ENCODE peak calls at places on chromosomes 16 and 17, in four cellular contexts. P is HepG2, Z is GM12878, D is SK-N-SH. J is an unnamed sample.
A peak's percentile ranks its signal among the peaks of the same experiment; 100 is the strongest.

GRCh38 chr17:40412880-40413279 is 4.8 kb downstream of the TOP2A start:
- DNase-seq in D (no peak), Z (no peak), P (no peak), J (no peak)

GRCh38 chr16:22325598-22326368 is 28.6 kb downstream of the POLR3E start:
- DNase-seq in Z (no peak), D (no peak), P (no peak), J (no peak)

GRCh38 chr17:55330344-55330933 is 65.7 kb downstream of the HLF start:
- DNase-seq in D (no peak), Z (no peak), P (peak; percentile 81), J (no peak)

GRCh38 chr16:80899804-80900592 is 95.6 kb upstream of the CDYL2 start:
- DNase-seq in D (peak; percentile 68), P (peak; percentile 52), Z (no peak), J (no peak)

GRCh38 chr16:57497121-57497520 is 10.8 kb upstream of the DOK4 start:
- DNase-seq in D (no peak), P (no peak), Z (no peak), J (no peak)

GRCh38 chr17:65498831-65499230 is 62.6 kb downstream of the AXIN2 start:
- DNase-seq in P (no peak), D (no peak), Z (no peak), J (no peak)

GRCh38 chr17:59073972-59074371 is 32.7 kb downstream of the TRIM37 start:
- DNase-seq in Z (no peak), D (no peak), P (no peak), J (no peak)

GRCh38 chr17:16342979-16343378 is 10.3 kb downstream of the CENPV start:
- DNase-seq in D (no peak), P (no peak), Z (no peak), J (no peak)

GRCh38 chr17:80718428-80718827 is 173.8 kb downstream of the RPTOR start:
- DNase-seq in Z (no peak), D (no peak), P (peak; percentile 21), J (no peak)

GRCh38 chr17:66177048-66177447 is 14.9 kb downstream of the CEP112 start:
- DNase-seq in P (no peak), D (no peak), Z (no peak), J (no peak)

GRCh38 chr17:56786989-56787482 is 46.7 kb downstream of the C17orf67 start:
- DNase-seq in Z (peak; percentile 60), D (no peak), P (peak; percentile 73), J (peak; percentile 90)

GRCh38 chr16:62256406-62256805 is 220.2 kb upstream of the CDH8 start:
- DNase-seq in Z (no peak), D (peak; percentile 7), P (no peak), J (no peak)

GRCh38 chr16:58904254-58904653 is 170.1 kb upstream of the GOT2 start:
- DNase-seq in D (no peak), Z (no peak), P (no peak), J (no peak)

GRCh38 chr16:72910371-72910770 is 137.6 kb downstream of the ZFHX3 start:
- DNase-seq in Z (no peak), P (no peak), D (no peak), J (no peak)

GRCh38 chr17:36152639-36153120 is 23.8 kb downstream of the TBC1D3B start:
- DNase-seq in D (no peak), Z (no peak), P (no peak), J (no peak)

GRCh38 chr16:28282045-28282444 is 10.3 kb upstream of the SBK1 start:
- DNase-seq in P (no peak), Z (no peak), D (no peak), J (no peak)

GRCh38 chr17:78357177-78357586 is 2.7 kb downstream of the SOCS3 start:
- DNase-seq in D (peak; percentile 72), Z (no peak), P (no peak), J (no peak)

GRCh38 chr17:69501591-69502468 is 87.3 kb downstream of the MAP2K6 start:
- DNase-seq in P (peak; percentile 78), Z (no peak), D (no peak), J (no peak)

GRCh38 chr16:83995756-83996155 is 27.7 kb downstream of the NECAB2 start:
- DNase-seq in D (no peak), Z (no peak), P (no peak), J (peak; percentile 18)

GRCh38 chr17:14211778-14212177 is 24.9 kb downstream of the CDRT15 start:
- DNase-seq in P (no peak), D (no peak), Z (no peak), J (no peak)

GRCh38 chr17:61491981-61492380 is 39.8 kb downstream of the TBX4 start:
- DNase-seq in P (no peak), Z (no peak), D (no peak), J (no peak)

GRCh38 chr17:82795615-82796014 is 43.8 kb downstream of the TBCD start:
- DNase-seq in P (no peak), Z (no peak), D (no peak), J (no peak)

GRCh38 chr16:48997081-48997615 is 284.5 kb downstream of the CBLN1 start:
- DNase-seq in D (no peak), P (no peak), Z (no peak), J (no peak)

GRCh38 chr17:17043668-17044226 is 1.5 kb downstream of the MPRIP start:
- DNase-seq in P (no peak), D (no peak), Z (no peak), J (no peak)

GRCh38 chr17:59366040-59366757 is 34.7 kb downstream of the YPEL2 start:
- DNase-seq in Z (no peak), P (peak; percentile 74), D (no peak), J (no peak)

GRCh38 chr16:85901760-85902365 is 2.9 kb downstream of the IRF8 start:
- DNase-seq in P (no peak), Z (no peak), D (no peak), J (no peak)

GRCh38 chr16:87864331-87864989 is 4.8 kb downstream of the SLC7A5 start:
- DNase-seq in Z (no peak), P (no peak), D (no peak), J (no peak)

GRCh38 chr16:12833939-12834338 is 30.3 kb upstream of the CPPED1 start:
- DNase-seq in D (peak; percentile 11), P (peak; percentile 56), Z (no peak), J (peak; percentile 31)

GRCh38 chr16:56241596-56241995 is 50.3 kb downstream of the GNAO1 start:
- DNase-seq in Z (no peak), D (no peak), P (no peak), J (no peak)

GRCh38 chr17:80424878-80425765 is 10.2 kb downstream of the ENDOV start:
- DNase-seq in D (peak; percentile 54), Z (no peak), P (no peak), J (no peak)

GRCh38 chr17:62134397-62134796 is 69.3 kb upstream of the MED13 start:
- DNase-seq in D (no peak), Z (no peak), P (no peak), J (no peak)

GRCh38 chr17:57051886-57052342 is 33.1 kb upstream of the AKAP1 start:
- DNase-seq in Z (no peak), D (no peak), P (no peak), J (no peak)

GRCh38 chr16:24670623-24671454 is 58.6 kb upstream of the TNRC6A start:
- DNase-seq in P (no peak), D (peak; percentile 81), Z (no peak), J (no peak)

GRCh38 chr16:68417711-68418301 is 30.5 kb downstream of the SMPD3 start:
- DNase-seq in P (no peak), Z (peak; percentile 73), D (no peak), J (no peak)
- TF ChIP-seq ZBTB33 in P (no peak), Z (no peak), D (no peak), J (no peak)

DNA sequence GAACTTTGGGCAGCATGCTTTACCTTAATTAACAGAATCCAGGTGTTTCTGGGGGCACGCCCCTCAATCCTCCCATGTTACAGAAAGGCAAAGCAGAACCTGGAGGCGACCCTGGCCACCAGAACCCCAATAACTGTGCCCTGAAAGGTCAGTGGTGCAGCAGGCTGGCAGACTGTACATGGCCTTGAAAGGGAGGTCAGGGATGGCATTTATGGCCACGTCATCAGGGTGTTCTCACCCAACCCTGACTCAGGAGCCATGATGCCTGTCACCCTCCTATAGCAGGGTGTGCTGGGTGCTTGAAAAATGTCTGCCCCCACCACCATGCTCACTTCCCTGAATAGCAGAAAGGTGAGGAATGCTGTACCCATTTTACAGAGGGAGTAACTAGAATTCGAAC is 177.7 kb downstream of the TMEM132E start:
- DNase-seq in Z (no peak), D (no peak), P (no peak), J (no peak)
- TF ChIP-seq ZBTB33 in Z (no peak), D (no peak), P (no peak), J (no peak)

GRCh38 chr17:31829649-31830048 is 29.4 kb downstream of the COPRS start:
- DNase-seq in P (no peak), Z (no peak), D (no peak), J (no peak)

GRCh38 chr17:31825961-31826691 is 32.9 kb downstream of the COPRS start:
- DNase-seq in Z (no peak), P (no peak), D (peak; percentile 45), J (no peak)

GRCh38 chr17:31823014-31823413 is 36.0 kb downstream of the COPRS start:
- DNase-seq in D (no peak), Z (no peak), P (no peak), J (no peak)

GRCh38 chr17:31820691-31821435 is 38.2 kb downstream of the COPRS start:
- DNase-seq in Z (no peak), D (no peak), P (no peak), J (no peak)

DNA sequence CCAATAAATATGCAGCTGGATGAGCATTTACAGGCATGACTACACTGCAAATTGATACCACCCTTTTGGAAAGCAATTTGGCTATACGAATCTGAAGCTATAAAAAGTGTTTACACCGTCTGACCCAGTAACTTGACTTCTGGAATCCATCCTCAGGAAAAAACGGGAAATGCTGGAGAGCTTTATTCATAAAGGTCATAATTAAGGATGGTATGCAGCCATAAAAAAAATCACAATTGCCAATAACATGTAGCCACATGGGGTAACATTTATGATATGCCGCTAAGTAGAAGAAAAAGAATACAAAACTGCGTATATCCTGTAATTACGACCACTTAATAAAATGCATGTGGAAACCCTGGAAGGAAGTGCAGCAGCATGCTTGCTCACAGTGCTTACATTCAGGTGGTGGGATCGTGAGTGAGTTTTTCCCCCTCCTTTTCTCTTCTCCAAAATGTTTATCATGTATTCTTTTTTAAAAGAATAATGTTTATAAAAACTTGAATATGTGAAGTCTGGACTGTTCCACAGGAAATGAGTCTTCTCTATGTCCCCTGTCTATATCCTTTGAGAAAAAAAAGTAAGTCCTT is 34.2 kb downstream of the COPRS start:
- DNase-seq in P (no peak), D (no peak), Z (no peak), J (no peak)
- TF ChIP-seq ZBTB33 in P (no peak), D (no peak), Z (no peak), J (no peak)

GRCh38 chr16:1776672-1776955 is 3.7 kb upstream of the MRPS34 start:
- DNase-seq in P (no peak), D (no peak), Z (no peak), J (no peak)
- TF ChIP-seq ZBTB33 in P (no peak), D (no peak), Z (no peak), J (no peak)

J was measured in HCT116.